ENCODE peak calls at places on chromosomes 7 and 10, in ten cellular contexts. D is amniotic stem cell; B is fibroblast of lung; P is CD8-positive, alpha-beta T cell; N is AG09319; R is stimulated activated naive B cell treated with anti-CD40 and anti-IgM and Interleukin-4, amounts not matched to agents 10 μg/mL and 1 μg/mL and 100 μg/mL, for 72 hours; S is endothelial cell; X is GM13977; O is GM12865; C is mucosa of descending colon. U is an unnamed sample.

GRCh38 chr10:97718178-97718577 is 4.6 kb downstream of the MARVELD1 start:
- DNase-seq in D (no peak), B (no peak), P (no peak), N (no peak), R (no peak), S (no peak), X (no peak), O (no peak), C (no peak), U (no peak)

GRCh38 chr7:105841866-105842265 is 34.5 kb downstream of the ATXN7L1 start:
- DNase-seq in D (no peak), B (no peak), P (no peak), N (no peak), R (no peak), S (no peak), X (no peak), O (no peak), C (no peak), U (no peak)

GRCh38 chr10:129386415-129387257 is 80.4 kb upstream of the MGMT start:
- DNase-seq in D (no peak), B (no peak), P (no peak), N (no peak), R (no peak), S (no peak), X (no peak), O (no peak), C (no peak), U (no peak)

GRCh38 chr10:123038782-123039631 is 30.2 kb downstream of the ACADSB start:
- DNase-seq in D (no peak), B (no peak), P (no peak), N (no peak), R (no peak), S (peak; percentile 12), X (no peak), O (peak; percentile 9), C (no peak), U (no peak)

GRCh38 chr10:6423413-6424170 is 156.5 kb downstream of the PRKCQ start:
- DNase-seq in D (no peak), B (no peak), P (no peak), N (no peak), R (no peak), S (no peak), X (no peak), O (no peak), C (no peak), U (no peak)

GRCh38 chr7:55639640-55640039 is 67.3 kb upstream of the VOPP1 start:
- DNase-seq in D (no peak), B (no peak), P (no peak), N (no peak), R (no peak), S (no peak), X (no peak), O (no peak), C (no peak), U (no peak)

GRCh38 chr10:109374215-109374614 is 549.1 kb downstream of the XPNPEP1 start:
- DNase-seq in D (peak; percentile 22), B (peak; percentile 76), P (no peak), N (no peak), R (no peak), S (no peak), X (no peak), O (no peak), C (no peak), U (no peak)

GRCh38 chr10:85643839-85644525 is 722.6 kb downstream of the GRID1 start:
- DNase-seq in D (no peak), B (peak; percentile 56), P (no peak), N (no peak), R (no peak), S (no peak), X (no peak), O (no peak), C (no peak), U (peak; percentile 6)